ENCODE peak calls at places on chromosomes 12 and 14, in seven cellular contexts. V, Y, P, W, I, R and E are unnamed samples.

GRCh38 chr14:104118006-104118844 is 20.2 kb upstream of the KIF26A start:
- DNase-seq in R (peak), W (no peak), Y (no peak), V (no peak), I (peak), P (no peak), E (no peak)

GRCh38 chr12:109760031-109760929 is 46.7 kb downstream of the FAM222A start:
- DNase-seq in P (no peak), I (peak), R (peak), W (no peak), V (no peak), Y (peak), E (no peak)

GRCh38 chr12:47078733-47079364 is 572 bp upstream of the PCED1B start:
- DNase-seq in P (no peak), W (no peak), R (no peak), Y (no peak), V (peak), I (no peak), E (peak)

GRCh38 chr14:73567951-73568885 is 795 bp upstream of the ACOT2 start:
- DNase-seq in Y (peak), V (peak), W (no peak), P (no peak), R (no peak), I (no peak), E (peak)

GRCh38 chr14:55198749-55199148 is 7.4 kb upstream of the DLGAP5 start:
- DNase-seq in V (no peak), I (no peak), R (no peak), Y (no peak), W (no peak), P (no peak), E (no peak)

GRCh38 chr14:102241147-102241546 is 63.8 kb downstream of the MOK start:
- DNase-seq in R (no peak), P (no peak), W (no peak), Y (no peak), I (no peak), V (no peak), E (no peak)

GRCh38 chr12:68180792-68181744 is 21.5 kb upstream of the IFNG start:
- DNase-seq in Y (no peak), R (no peak), I (no peak), P (no peak), V (no peak), W (no peak), E (no peak)

GRCh38 chr12:64010069-64010686 is 165.7 kb downstream of the SRGAP1 start:
- DNase-seq in R (no peak), W (no peak), V (no peak), P (no peak), I (no peak), Y (peak), E (peak)

GRCh38 chr14:49497267-49497666 is 88.9 kb downstream of the RPS29 start:
- DNase-seq in V (no peak), R (no peak), I (no peak), W (no peak), P (no peak), Y (no peak), E (no peak)

DNA sequence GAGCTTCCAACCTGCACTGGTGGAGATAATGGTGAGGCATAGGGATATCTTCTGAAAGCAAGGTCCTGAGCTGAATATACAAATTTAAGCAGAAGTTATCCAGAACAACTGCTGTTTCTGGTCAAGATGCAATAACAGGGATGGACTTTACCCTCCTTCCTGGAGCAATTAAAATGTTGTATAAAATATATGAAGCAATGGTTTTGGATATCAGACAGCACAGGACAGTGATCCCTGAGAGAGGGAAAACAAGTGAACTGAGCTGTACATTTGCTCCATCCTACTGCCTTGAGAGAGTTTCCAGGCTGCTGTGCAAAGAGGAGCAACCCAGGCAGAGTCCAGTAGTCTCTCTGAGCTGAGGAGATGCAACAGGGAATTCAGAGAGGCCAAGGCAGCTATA is 36.0 kb upstream of the CTDSP2 start:
- DNase-seq in V (no peak), R (no peak), P (no peak), I (no peak), Y (no peak), W (no peak), E (no peak)
- TF ChIP-seq JUND in V (no peak), R (no peak), P (no peak), I (no peak), Y (no peak), W (no peak), E (no peak)

GRCh38 chr12:74776378-74776777 is 238.7 kb downstream of the ATXN7L3B start:
- DNase-seq in P (no peak), I (no peak), Y (no peak), V (no peak), W (no peak), R (no peak), E (no peak)
- TF ChIP-seq JUND in P (no peak), I (no peak), Y (no peak), V (no peak), W (no peak), R (no peak), E (no peak)

GRCh38 chr12:105933671-105934665 is 204.8 kb downstream of the NUAK1 start:
- DNase-seq in W (no peak), V (no peak), I (no peak), R (peak), Y (no peak), P (no peak), E (peak)
- TF ChIP-seq JUND in W (no peak), V (no peak), I (no peak), R (peak), Y (no peak), P (no peak), E (no peak)

DNA sequence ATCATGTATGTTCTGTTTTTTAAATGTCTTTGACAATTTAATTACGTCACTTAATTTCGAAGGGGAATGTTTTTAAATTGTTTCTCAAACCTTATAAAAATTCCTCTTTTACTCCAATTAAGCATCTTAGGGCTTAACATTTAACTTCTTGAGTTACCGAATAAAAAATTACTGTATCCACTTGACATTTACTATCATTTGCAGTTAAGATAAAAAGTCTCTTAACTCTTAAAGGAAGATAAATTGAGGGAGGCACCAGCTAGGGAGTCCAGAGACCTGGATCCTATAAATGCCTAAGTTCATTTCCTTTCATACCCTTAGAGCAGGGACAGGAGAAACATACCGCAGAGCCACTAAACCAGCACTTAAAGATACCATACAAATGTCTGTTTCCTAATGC is 71.5 kb downstream of the GALNT4 start:
- DNase-seq in P (no peak), Y (no peak), R (no peak), I (no peak), V (no peak), W (no peak), E (no peak)
- TF ChIP-seq JUND in P (no peak), Y (no peak), R (no peak), I (no peak), V (no peak), W (no peak), E (no peak)

GRCh38 chr14:94679941-94680340 is 67.8 kb downstream of the SERPINA3 start:
- DNase-seq in R (peak), W (no peak), I (no peak), P (no peak), V (peak), Y (no peak), E (no peak)

GRCh38 chr14:94677239-94677612 is 65.0 kb downstream of the SERPINA3 start:
- DNase-seq in R (no peak), Y (no peak), W (no peak), V (no peak), P (no peak), I (no peak), E (no peak)

GRCh38 chr14:94679106-94679819 is 67.1 kb downstream of the SERPINA3 start:
- DNase-seq in I (no peak), P (no peak), V (no peak), Y (no peak), W (no peak), R (no peak), E (no peak)

GRCh38 chr14:94676495-94677238 is 64.5 kb downstream of the SERPINA3 start:
- DNase-seq in W (no peak), Y (no peak), P (no peak), I (no peak), V (no peak), R (no peak), E (no peak)

DNA sequence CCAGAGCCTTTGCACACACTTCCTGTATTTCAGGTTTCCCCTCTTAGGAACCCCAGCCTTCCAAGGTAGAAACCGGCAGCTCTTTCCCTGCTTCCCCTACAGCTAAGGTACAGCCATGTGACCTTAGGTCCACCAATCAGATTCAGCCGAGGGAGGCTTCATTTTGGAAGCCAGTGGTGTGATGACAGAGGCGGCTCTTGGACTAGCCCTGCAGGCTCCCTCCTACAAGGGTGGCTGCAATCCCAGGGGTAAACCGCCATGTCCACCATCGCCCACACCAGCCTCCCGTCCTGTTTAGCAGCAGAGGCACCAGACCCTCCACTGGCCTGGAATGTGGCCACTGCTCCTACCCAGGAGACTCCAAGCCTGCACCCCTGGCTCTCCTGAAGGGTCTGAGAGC is 65.6 kb downstream of the SERPINA3 start:
- DNase-seq in P (no peak), R (no peak), V (peak), W (no peak), I (no peak), Y (no peak), E (peak)
- TF ChIP-seq JUND in P (no peak), R (no peak), V (no peak), W (no peak), I (no peak), Y (no peak), E (no peak)

GRCh38 chr12:51077930-51078329 is 5.5 kb downstream of the CSRNP2 start:
- DNase-seq in R (peak), Y (no peak), V (no peak), P (no peak), I (no peak), W (no peak), E (no peak)

GRCh38 chr12:51071663-51072062 is 11.7 kb downstream of the CSRNP2 start:
- DNase-seq in P (no peak), Y (peak), V (no peak), W (no peak), R (no peak), I (no peak), E (no peak)

GRCh38 chr12:51080136-51080535 is 3.3 kb downstream of the CSRNP2 start:
- DNase-seq in W (no peak), Y (no peak), I (no peak), R (no peak), P (no peak), V (no peak), E (no peak)

GRCh38 chr12:51075390-51075789 is 8.0 kb downstream of the CSRNP2 start:
- DNase-seq in Y (no peak), R (no peak), W (no peak), V (no peak), I (no peak), P (no peak), E (no peak)

DNA sequence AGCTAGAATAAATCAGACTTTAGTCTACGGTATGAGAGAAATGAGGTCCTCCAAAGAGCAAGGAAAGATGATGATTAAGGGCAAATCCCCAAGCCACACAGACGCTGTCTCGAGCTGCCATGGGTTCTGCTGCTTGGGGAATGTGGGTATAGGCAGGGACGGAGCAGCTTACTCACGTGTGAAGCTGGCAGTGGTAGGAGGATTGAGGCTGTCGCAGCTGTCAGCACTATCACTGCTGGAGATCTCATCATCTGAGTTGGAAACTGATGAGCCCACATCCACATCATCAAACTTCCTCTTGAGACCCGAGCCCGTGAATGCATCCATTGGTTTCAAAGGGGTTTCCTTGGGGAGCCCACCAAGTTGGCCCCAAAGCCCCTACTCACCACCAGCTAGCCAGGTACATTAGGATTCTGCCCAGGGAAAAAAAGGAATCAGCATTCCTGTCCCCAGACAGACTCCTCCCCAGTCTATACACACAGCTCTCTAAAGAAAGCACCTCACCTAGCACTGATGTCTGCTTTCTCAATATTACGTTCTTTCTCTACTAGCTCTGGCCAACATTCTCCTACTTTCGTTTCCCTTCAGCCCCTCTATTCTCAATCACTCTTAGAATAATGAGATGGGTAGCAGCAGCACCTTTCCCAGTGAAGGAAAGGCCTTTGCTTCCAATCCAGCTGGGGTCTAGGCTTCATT is 7.0 kb downstream of the CSRNP2 start:
- DNase-seq in R (no peak), W (no peak), Y (no peak), V (no peak), I (no peak), P (no peak), E (no peak)
- TF ChIP-seq JUND in R (no peak), W (no peak), Y (no peak), V (no peak), I (no peak), P (no peak), E (no peak)

GRCh38 chr12:19869413-19869812 is 430.1 kb downstream of the AEBP2 start:
- DNase-seq in R (no peak), Y (no peak), V (no peak), W (no peak), P (no peak), I (no peak), E (no peak)
- TF ChIP-seq JUND in R (no peak), Y (no peak), V (no peak), W (no peak), P (no peak), I (no peak), E (no peak)